ENCODE peak calls at places on chromosomes 6 and 20, in nine cellular contexts. One of them, this sample, is unnamed.

GRCh38 chr6:7087066-7087465 is 20.7 kb upstream of the RREB1 start:
- DNase-seq in PC-3: no peak
- DNase-seq in prostate gland: no peak
- DNase-seq in left ventricle myocardium inferior: no peak
- DNase-seq in NCI-H748 treated with DMSO at 0.1 percent for 48 hours: no peak
- DNase-seq in left ventricle myocardium superior: no peak
- DNase-seq in cardiac muscle cell: no peak
- DNase-seq in occipital lobe: no peak
- DNase-seq in CD14-positive monocyte: no peak
- DNase-seq in this sample: no peak

GRCh38 chr6:71855406-71855805 is 30.9 kb upstream of the RIMS1 start:
- DNase-seq in left ventricle myocardium inferior: no peak
- DNase-seq in PC-3: peak
- DNase-seq in CD14-positive monocyte: no peak
- DNase-seq in left ventricle myocardium superior: no peak
- DNase-seq in prostate gland: no peak
- DNase-seq in cardiac muscle cell: no peak
- DNase-seq in occipital lobe: no peak
- DNase-seq in NCI-H748 treated with DMSO at 0.1 percent for 48 hours: peak
- DNase-seq in this sample: no peak

GRCh38 chr6:84515082-84515481 is 249.3 kb downstream of the TBX18 start:
- DNase-seq in PC-3: no peak
- DNase-seq in left ventricle myocardium inferior: no peak
- DNase-seq in occipital lobe: no peak
- DNase-seq in prostate gland: no peak
- DNase-seq in CD14-positive monocyte: no peak
- DNase-seq in left ventricle myocardium superior: no peak
- DNase-seq in NCI-H748 treated with DMSO at 0.1 percent for 48 hours: no peak
- DNase-seq in cardiac muscle cell: no peak
- DNase-seq in this sample: no peak

GRCh38 chr6:299050-299980 is 7.0 kb downstream of the DUSP22 start:
- DNase-seq in CD14-positive monocyte: no peak
- DNase-seq in left ventricle myocardium inferior: no peak
- DNase-seq in occipital lobe: no peak
- DNase-seq in PC-3: no peak
- DNase-seq in left ventricle myocardium superior: no peak
- DNase-seq in prostate gland: no peak
- DNase-seq in cardiac muscle cell: no peak
- DNase-seq in NCI-H748 treated with DMSO at 0.1 percent for 48 hours: no peak
- DNase-seq in this sample: no peak

GRCh38 chr6:168046696-168047095 is 32.3 kb downstream of the FRMD1 start:
- DNase-seq in prostate gland: no peak
- DNase-seq in CD14-positive monocyte: no peak
- DNase-seq in PC-3: no peak
- DNase-seq in occipital lobe: no peak
- DNase-seq in left ventricle myocardium inferior: no peak
- DNase-seq in NCI-H748 treated with DMSO at 0.1 percent for 48 hours: no peak
- DNase-seq in cardiac muscle cell: no peak
- DNase-seq in left ventricle myocardium superior: no peak
- DNase-seq in this sample: no peak

GRCh38 chr20:61739086-61739831 is 326.4 kb downstream of the TAF4 start:
- DNase-seq in PC-3: no peak
- DNase-seq in NCI-H748 treated with DMSO at 0.1 percent for 48 hours: no peak
- DNase-seq in left ventricle myocardium inferior: no peak
- DNase-seq in CD14-positive monocyte: peak
- DNase-seq in prostate gland: no peak
- DNase-seq in occipital lobe: no peak
- DNase-seq in left ventricle myocardium superior: no peak
- DNase-seq in cardiac muscle cell: no peak
- DNase-seq in this sample: no peak

GRCh38 chr6:139150915-139151314 is 16.0 kb downstream of the HECA start:
- DNase-seq in NCI-H748 treated with DMSO at 0.1 percent for 48 hours: no peak
- DNase-seq in prostate gland: no peak
- DNase-seq in PC-3: no peak
- DNase-seq in left ventricle myocardium superior: no peak
- DNase-seq in left ventricle myocardium inferior: no peak
- DNase-seq in cardiac muscle cell: no peak
- DNase-seq in CD14-positive monocyte: no peak
- DNase-seq in occipital lobe: no peak
- DNase-seq in this sample: peak

GRCh38 chr20:46694484-46694883 is 5.2 kb upstream of the TP53RK start:
- DNase-seq in prostate gland: no peak
- DNase-seq in cardiac muscle cell: peak
- DNase-seq in CD14-positive monocyte: no peak
- DNase-seq in PC-3: peak
- DNase-seq in occipital lobe: no peak
- DNase-seq in left ventricle myocardium superior: no peak
- DNase-seq in NCI-H748 treated with DMSO at 0.1 percent for 48 hours: no peak
- DNase-seq in left ventricle myocardium inferior: no peak
- DNase-seq in this sample: no peak

GRCh38 chr6:47079638-47080037 is 37.5 kb upstream of the ADGRF1 start:
- DNase-seq in prostate gland: no peak
- DNase-seq in CD14-positive monocyte: no peak
- DNase-seq in cardiac muscle cell: no peak
- DNase-seq in left ventricle myocardium superior: no peak
- DNase-seq in PC-3: no peak
- DNase-seq in occipital lobe: no peak
- DNase-seq in left ventricle myocardium inferior: no peak
- DNase-seq in NCI-H748 treated with DMSO at 0.1 percent for 48 hours: no peak
- DNase-seq in this sample: no peak

GRCh38 chr6:5422321-5422915 is 161.1 kb downstream of the FARS2 start:
- DNase-seq in occipital lobe: no peak
- DNase-seq in left ventricle myocardium inferior: no peak
- DNase-seq in left ventricle myocardium superior: no peak
- DNase-seq in cardiac muscle cell: peak
- DNase-seq in NCI-H748 treated with DMSO at 0.1 percent for 48 hours: peak
- DNase-seq in prostate gland: peak
- DNase-seq in CD14-positive monocyte: no peak
- DNase-seq in PC-3: peak
- DNase-seq in this sample: no peak

GRCh38 chr6:11093065-11093590 is 506 bp upstream of the SMIM13 start:
- DNase-seq in left ventricle myocardium superior: no peak
- DNase-seq in CD14-positive monocyte: no peak
- DNase-seq in prostate gland: peak
- DNase-seq in left ventricle myocardium inferior: no peak
- DNase-seq in cardiac muscle cell: peak
- DNase-seq in NCI-H748 treated with DMSO at 0.1 percent for 48 hours: peak
- DNase-seq in occipital lobe: peak
- DNase-seq in PC-3: no peak
- DNase-seq in this sample: no peak

GRCh38 chr6:143093290-143093689 is 32.6 kb downstream of the AIG1 start:
- DNase-seq in PC-3: no peak
- DNase-seq in prostate gland: no peak
- DNase-seq in left ventricle myocardium superior: no peak
- DNase-seq in left ventricle myocardium inferior: no peak
- DNase-seq in cardiac muscle cell: no peak
- DNase-seq in CD14-positive monocyte: no peak
- DNase-seq in occipital lobe: no peak
- DNase-seq in NCI-H748 treated with DMSO at 0.1 percent for 48 hours: no peak
- DNase-seq in this sample: no peak

GRCh38 chr6:81362246-81362645 is 390.2 kb downstream of the TENT5A start:
- DNase-seq in cardiac muscle cell: no peak
- DNase-seq in CD14-positive monocyte: no peak
- DNase-seq in prostate gland: no peak
- DNase-seq in occipital lobe: no peak
- DNase-seq in PC-3: peak
- DNase-seq in left ventricle myocardium inferior: no peak
- DNase-seq in NCI-H748 treated with DMSO at 0.1 percent for 48 hours: no peak
- DNase-seq in left ventricle myocardium superior: no peak
- DNase-seq in this sample: no peak

GRCh38 chr20:53778041-53778516 is 184.4 kb upstream of the ZNF217 start:
- DNase-seq in NCI-H748 treated with DMSO at 0.1 percent for 48 hours: no peak
- DNase-seq in PC-3: no peak
- DNase-seq in prostate gland: peak
- DNase-seq in CD14-positive monocyte: no peak
- DNase-seq in occipital lobe: no peak
- DNase-seq in cardiac muscle cell: no peak
- DNase-seq in left ventricle myocardium inferior: peak
- DNase-seq in left ventricle myocardium superior: no peak
- DNase-seq in this sample: no peak

GRCh38 chr6:166980738-166981137 is 18.5 kb upstream of the CEP43 start:
- DNase-seq in occipital lobe: no peak
- DNase-seq in left ventricle myocardium inferior: no peak
- DNase-seq in NCI-H748 treated with DMSO at 0.1 percent for 48 hours: no peak
- DNase-seq in PC-3: no peak
- DNase-seq in left ventricle myocardium superior: no peak
- DNase-seq in CD14-positive monocyte: no peak
- DNase-seq in cardiac muscle cell: no peak
- DNase-seq in prostate gland: no peak
- DNase-seq in this sample: no peak

GRCh38 chr6:190596-191395 is 101.5 kb upstream of the DUSP22 start:
- DNase-seq in left ventricle myocardium inferior: no peak
- DNase-seq in cardiac muscle cell: peak
- DNase-seq in occipital lobe: no peak
- DNase-seq in left ventricle myocardium superior: no peak
- DNase-seq in NCI-H748 treated with DMSO at 0.1 percent for 48 hours: no peak
- DNase-seq in prostate gland: no peak
- DNase-seq in CD14-positive monocyte: no peak
- DNase-seq in PC-3: peak
- DNase-seq in this sample: no peak

GRCh38 chr6:36120979-36121706 is 9.2 kb upstream of the MAPK13 start:
- DNase-seq in occipital lobe: no peak
- DNase-seq in NCI-H748 treated with DMSO at 0.1 percent for 48 hours: no peak
- DNase-seq in CD14-positive monocyte: peak
- DNase-seq in left ventricle myocardium superior: peak
- DNase-seq in left ventricle myocardium inferior: peak
- DNase-seq in PC-3: peak
- DNase-seq in cardiac muscle cell: no peak
- DNase-seq in prostate gland: peak
- DNase-seq in this sample: no peak

GRCh38 chr6:35728663-35729348 is 8.0 kb upstream of the ARMC12 start:
- DNase-seq in left ventricle myocardium inferior: peak
- DNase-seq in occipital lobe: no peak
- DNase-seq in cardiac muscle cell: no peak
- DNase-seq in left ventricle myocardium superior: peak
- DNase-seq in prostate gland: peak
- DNase-seq in CD14-positive monocyte: no peak
- DNase-seq in NCI-H748 treated with DMSO at 0.1 percent for 48 hours: no peak
- DNase-seq in PC-3: no peak
- DNase-seq in this sample: no peak

GRCh38 chr20:25058051-25058796 is at the start of gene ACSS1:
- DNase-seq in left ventricle myocardium superior: peak
- DNase-seq in prostate gland: peak
- DNase-seq in PC-3: peak
- DNase-seq in cardiac muscle cell: no peak
- DNase-seq in CD14-positive monocyte: peak
- DNase-seq in left ventricle myocardium inferior: peak
- DNase-seq in NCI-H748 treated with DMSO at 0.1 percent for 48 hours: no peak
- DNase-seq in occipital lobe: peak
- DNase-seq in this sample: no peak

GRCh38 chr20:13223731-13224130 is 2.7 kb downstream of the ISM1 start:
- DNase-seq in NCI-H748 treated with DMSO at 0.1 percent for 48 hours: no peak
- DNase-seq in prostate gland: no peak
- DNase-seq in CD14-positive monocyte: no peak
- DNase-seq in cardiac muscle cell: no peak
- DNase-seq in PC-3: no peak
- DNase-seq in left ventricle myocardium superior: no peak
- DNase-seq in left ventricle myocardium inferior: no peak
- DNase-seq in occipital lobe: no peak
- DNase-seq in this sample: no peak

GRCh38 chr6:32116674-32117073 is 7.5 kb upstream of the TNXB start:
- DNase-seq in occipital lobe: no peak
- DNase-seq in cardiac muscle cell: peak
- DNase-seq in prostate gland: no peak
- DNase-seq in left ventricle myocardium superior: no peak
- DNase-seq in PC-3: peak
- DNase-seq in NCI-H748 treated with DMSO at 0.1 percent for 48 hours: no peak
- DNase-seq in left ventricle myocardium inferior: no peak
- DNase-seq in CD14-positive monocyte: no peak
- DNase-seq in this sample: peak

GRCh38 chr6:132425176-132425575 is 23.9 kb upstream of the MOXD1 start:
- DNase-seq in CD14-positive monocyte: no peak
- DNase-seq in occipital lobe: no peak
- DNase-seq in left ventricle myocardium inferior: no peak
- DNase-seq in cardiac muscle cell: no peak
- DNase-seq in left ventricle myocardium superior: no peak
- DNase-seq in prostate gland: no peak
- DNase-seq in NCI-H748 treated with DMSO at 0.1 percent for 48 hours: no peak
- DNase-seq in PC-3: no peak
- DNase-seq in this sample: no peak

GRCh38 chr6:2158596-2159271 is 86.7 kb downstream of the GMDS start:
- DNase-seq in CD14-positive monocyte: no peak
- DNase-seq in cardiac muscle cell: peak
- DNase-seq in NCI-H748 treated with DMSO at 0.1 percent for 48 hours: no peak
- DNase-seq in left ventricle myocardium inferior: no peak
- DNase-seq in left ventricle myocardium superior: no peak
- DNase-seq in prostate gland: no peak
- DNase-seq in PC-3: peak
- DNase-seq in occipital lobe: no peak
- DNase-seq in this sample: peak

GRCh38 chr6:90025418-90026089 is 131.3 kb downstream of the GJA10 start:
- DNase-seq in PC-3: peak
- DNase-seq in occipital lobe: no peak
- DNase-seq in NCI-H748 treated with DMSO at 0.1 percent for 48 hours: no peak
- DNase-seq in left ventricle myocardium inferior: no peak
- DNase-seq in prostate gland: no peak
- DNase-seq in CD14-positive monocyte: no peak
- DNase-seq in left ventricle myocardium superior: no peak
- DNase-seq in cardiac muscle cell: no peak
- DNase-seq in this sample: no peak

GRCh38 chr6:142374965-142375733 is 73.3 kb downstream of the ADGRG6 start:
- DNase-seq in CD14-positive monocyte: no peak
- DNase-seq in prostate gland: no peak
- DNase-seq in left ventricle myocardium superior: no peak
- DNase-seq in PC-3: peak
- DNase-seq in NCI-H748 treated with DMSO at 0.1 percent for 48 hours: no peak
- DNase-seq in cardiac muscle cell: peak
- DNase-seq in left ventricle myocardium inferior: no peak
- DNase-seq in occipital lobe: no peak
- DNase-seq in this sample: no peak

GRCh38 chr6:131292145-131292938 is 157.1 kb downstream of the AKAP7 start:
- DNase-seq in left ventricle myocardium superior: no peak
- DNase-seq in occipital lobe: no peak
- DNase-seq in CD14-positive monocyte: no peak
- DNase-seq in NCI-H748 treated with DMSO at 0.1 percent for 48 hours: no peak
- DNase-seq in left ventricle myocardium inferior: no peak
- DNase-seq in cardiac muscle cell: peak
- DNase-seq in prostate gland: no peak
- DNase-seq in PC-3: no peak
- DNase-seq in this sample: peak

GRCh38 chr6:46909371-46909770 is 12.4 kb downstream of the ADGRF5 start:
- DNase-seq in prostate gland: no peak
- DNase-seq in NCI-H748 treated with DMSO at 0.1 percent for 48 hours: no peak
- DNase-seq in PC-3: no peak
- DNase-seq in occipital lobe: no peak
- DNase-seq in left ventricle myocardium superior: no peak
- DNase-seq in CD14-positive monocyte: no peak
- DNase-seq in left ventricle myocardium inferior: no peak
- DNase-seq in cardiac muscle cell: no peak
- DNase-seq in this sample: no peak

GRCh38 chr6:30325873-30326445 is 768 bp upstream of the TRIM39 start:
- DNase-seq in left ventricle myocardium inferior: no peak
- DNase-seq in left ventricle myocardium superior: no peak
- DNase-seq in PC-3: no peak
- DNase-seq in cardiac muscle cell: peak
- DNase-seq in prostate gland: no peak
- DNase-seq in CD14-positive monocyte: no peak
- DNase-seq in occipital lobe: peak
- DNase-seq in NCI-H748 treated with DMSO at 0.1 percent for 48 hours: peak
- DNase-seq in this sample: no peak

GRCh38 chr6:39225543-39225942 is 3.7 kb downstream of the KCNK5 start:
- DNase-seq in NCI-H748 treated with DMSO at 0.1 percent for 48 hours: no peak
- DNase-seq in CD14-positive monocyte: no peak
- DNase-seq in prostate gland: no peak
- DNase-seq in left ventricle myocardium superior: no peak
- DNase-seq in cardiac muscle cell: no peak
- DNase-seq in left ventricle myocardium inferior: no peak
- DNase-seq in PC-3: no peak
- DNase-seq in occipital lobe: no peak
- DNase-seq in this sample: no peak

This sample was measured in neural crest cell.